ENCODE peak calls at places on chromosomes 7 and 10, in four cellular contexts. One of them, this sample, is unnamed.

GRCh38 chr7:77497079-77497478 is 40.0 kb upstream of the PTPN12 start:
- DNase-seq in heart left ventricle: no peak
- DNase-seq in foreskin keratinocyte: no peak
- DNase-seq in CD4-positive, CD25-positive, alpha-beta regulatory T cell: no peak
- DNase-seq in this sample: no peak

GRCh38 chr10:100744980-100745881 is at the start of gene PAX2:
- DNase-seq in foreskin keratinocyte: no peak
- DNase-seq in heart left ventricle: no peak
- DNase-seq in CD4-positive, CD25-positive, alpha-beta regulatory T cell: no peak
- DNase-seq in this sample: no peak

GRCh38 chr10:70125918-70126590 is 6.6 kb downstream of the AIFM2 start:
- DNase-seq in foreskin keratinocyte: no peak
- DNase-seq in heart left ventricle: no peak
- DNase-seq in CD4-positive, CD25-positive, alpha-beta regulatory T cell: no peak
- DNase-seq in this sample: no peak

GRCh38 chr10:132873395-132873794 is 69.0 kb downstream of the CFAP46 start:
- DNase-seq in heart left ventricle: peak; percentile 7
- DNase-seq in CD4-positive, CD25-positive, alpha-beta regulatory T cell: no peak
- DNase-seq in foreskin keratinocyte: no peak
- DNase-seq in this sample: no peak

GRCh38 chr7:115015619-115016018 is 93.7 kb downstream of the MDFIC start:
- DNase-seq in foreskin keratinocyte: no peak
- DNase-seq in CD4-positive, CD25-positive, alpha-beta regulatory T cell: no peak
- DNase-seq in heart left ventricle: no peak
- DNase-seq in this sample: no peak

GRCh38 chr10:63396123-63396719 is 69.6 kb downstream of the JMJD1C start:
- DNase-seq in heart left ventricle: no peak
- DNase-seq in foreskin keratinocyte: no peak
- DNase-seq in CD4-positive, CD25-positive, alpha-beta regulatory T cell: no peak
- DNase-seq in this sample: no peak

GRCh38 chr10:4514445-4515108 is 311.4 kb upstream of the AKR1E2 start:
- DNase-seq in heart left ventricle: peak; percentile 77
- DNase-seq in CD4-positive, CD25-positive, alpha-beta regulatory T cell: peak; percentile 2
- DNase-seq in foreskin keratinocyte: no peak
- DNase-seq in this sample: no peak

GRCh38 chr7:139602143-139602722 is 78.7 kb downstream of the CLEC2L start:
- DNase-seq in heart left ventricle: no peak
- DNase-seq in CD4-positive, CD25-positive, alpha-beta regulatory T cell: peak; percentile 52
- DNase-seq in foreskin keratinocyte: no peak
- DNase-seq in this sample: no peak

GRCh38 chr7:103879411-103879810 is 110.0 kb downstream of the RELN start:
- DNase-seq in heart left ventricle: no peak
- DNase-seq in CD4-positive, CD25-positive, alpha-beta regulatory T cell: no peak
- DNase-seq in foreskin keratinocyte: no peak
- DNase-seq in this sample: no peak

GRCh38 chr10:33952692-33953360 is 618.4 kb upstream of the NRP1 start:
- DNase-seq in CD4-positive, CD25-positive, alpha-beta regulatory T cell: no peak
- DNase-seq in foreskin keratinocyte: peak; percentile 76
- DNase-seq in heart left ventricle: no peak
- DNase-seq in this sample: no peak

GRCh38 chr7:23928391-23928790 is 218.4 kb downstream of the STK31 start:
- DNase-seq in foreskin keratinocyte: no peak
- DNase-seq in CD4-positive, CD25-positive, alpha-beta regulatory T cell: no peak
- DNase-seq in heart left ventricle: no peak
- DNase-seq in this sample: no peak

GRCh38 chr10:132494831-132495230 is 42.8 kb upstream of the INPP5A start:
- DNase-seq in foreskin keratinocyte: no peak
- DNase-seq in CD4-positive, CD25-positive, alpha-beta regulatory T cell: no peak
- DNase-seq in heart left ventricle: no peak
- DNase-seq in this sample: no peak

GRCh38 chr10:114308470-114309110 is 69.5 kb downstream of the VWA2 start:
- DNase-seq in CD4-positive, CD25-positive, alpha-beta regulatory T cell: no peak
- DNase-seq in foreskin keratinocyte: no peak
- DNase-seq in heart left ventricle: no peak
- DNase-seq in this sample: no peak

GRCh38 chr7:80244206-80244956 is 109.8 kb downstream of the GNAI1 start:
- DNase-seq in heart left ventricle: peak; percentile 18
- DNase-seq in CD4-positive, CD25-positive, alpha-beta regulatory T cell: no peak
- DNase-seq in foreskin keratinocyte: no peak
- DNase-seq in this sample: no peak

GRCh38 chr7:80236696-80237095 is 102.1 kb downstream of the GNAI1 start:
- DNase-seq in CD4-positive, CD25-positive, alpha-beta regulatory T cell: no peak
- DNase-seq in heart left ventricle: no peak
- DNase-seq in foreskin keratinocyte: no peak
- DNase-seq in this sample: no peak

GRCh38 chr7:80243425-80243824 is 108.8 kb downstream of the GNAI1 start:
- DNase-seq in heart left ventricle: no peak
- DNase-seq in foreskin keratinocyte: no peak
- DNase-seq in CD4-positive, CD25-positive, alpha-beta regulatory T cell: no peak
- DNase-seq in this sample: no peak

DNA sequence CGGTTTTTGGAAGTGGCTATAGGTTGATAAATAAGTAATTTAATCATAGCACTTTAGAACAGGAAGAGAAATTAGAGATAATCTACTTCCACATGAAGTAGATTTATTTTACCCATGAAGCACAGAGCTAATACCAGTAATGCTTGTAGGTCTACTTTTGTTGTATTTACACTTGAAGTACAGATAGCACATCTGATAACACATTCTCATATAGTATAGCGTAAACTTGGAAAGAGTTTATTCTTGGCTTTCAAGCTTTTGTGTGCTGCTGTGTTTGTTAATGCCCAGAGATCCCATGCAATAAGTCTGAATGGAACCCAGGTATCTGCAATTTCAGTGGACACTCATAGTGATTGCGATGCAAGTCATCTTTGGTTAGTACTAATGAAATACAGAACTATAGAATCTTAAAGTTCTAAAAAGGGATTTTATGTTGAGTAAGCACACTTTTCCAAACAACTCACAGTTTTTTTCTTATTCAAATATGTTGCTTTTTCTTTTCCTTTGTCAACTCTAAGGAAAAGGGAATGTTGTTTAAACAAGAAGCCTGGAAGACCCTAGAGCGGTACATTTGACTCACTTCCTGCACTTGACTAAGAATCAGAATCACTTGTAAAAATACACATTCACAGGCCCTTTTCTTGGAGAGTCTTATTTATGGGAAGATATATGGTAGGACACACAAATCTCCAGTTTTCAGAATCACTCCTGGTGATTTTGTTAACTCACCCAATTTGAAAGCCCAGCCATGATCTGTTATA is 105.8 kb downstream of the GNAI1 start:
- DNase-seq in CD4-positive, CD25-positive, alpha-beta regulatory T cell: no peak
- DNase-seq in foreskin keratinocyte: no peak
- DNase-seq in heart left ventricle: no peak
- DNase-seq in this sample: no peak
- H3K27ac ChIP-seq in CD4-positive, CD25-positive, alpha-beta regulatory T cell: no peak overlapping the region
- H3K27ac ChIP-seq in foreskin keratinocyte: no peak overlapping the region
- H3K27ac ChIP-seq in heart left ventricle: no peak overlapping the region
- H3K27ac ChIP-seq in this sample: no peak overlapping the region

GRCh38 chr10:30857803-30858202 is 173.9 kb downstream of the ZNF438 start:
- DNase-seq in heart left ventricle: peak; percentile 76
- DNase-seq in CD4-positive, CD25-positive, alpha-beta regulatory T cell: no peak
- DNase-seq in foreskin keratinocyte: no peak
- DNase-seq in this sample: no peak
- H3K4me1 ChIP-seq in heart left ventricle: peaks cover 15% of the 10 kb centered on the region
- H3K4me1 ChIP-seq in CD4-positive, CD25-positive, alpha-beta regulatory T cell: no peaks in the 10 kb centered on the region
- H3K4me1 ChIP-seq in foreskin keratinocyte: peaks cover 4% of the 10 kb centered on the region
- H3K4me1 ChIP-seq in this sample: no peaks in the 10 kb centered on the region

GRCh38 chr7:4693152-4693551 is 11.1 kb downstream of the FOXK1 start:
- DNase-seq in foreskin keratinocyte: no peak
- DNase-seq in CD4-positive, CD25-positive, alpha-beta regulatory T cell: no peak
- DNase-seq in heart left ventricle: no peak
- DNase-seq in this sample: no peak
- H3K27ac ChIP-seq in foreskin keratinocyte: no peak overlapping the region
- H3K27ac ChIP-seq in CD4-positive, CD25-positive, alpha-beta regulatory T cell: no peak overlapping the region
- H3K27ac ChIP-seq in heart left ventricle: peak overlapping the region; percentile 87
- H3K27ac ChIP-seq in this sample: no peak overlapping the region

DNA sequence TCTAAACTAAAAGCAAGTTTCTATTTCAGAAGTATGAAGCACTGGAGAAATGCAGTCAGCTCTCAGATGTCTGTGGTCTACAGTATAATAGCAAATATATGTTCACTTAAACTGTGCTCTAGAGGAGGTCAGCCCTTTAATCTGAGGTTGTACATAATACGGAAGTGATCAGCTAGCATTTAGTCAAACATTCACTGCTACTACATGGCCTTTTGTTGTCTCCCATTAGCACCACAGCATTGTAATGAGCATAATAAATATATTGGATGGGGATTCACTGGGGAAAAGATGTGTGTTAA is 23.4 kb downstream of the NKX2-3 start:
- DNase-seq in foreskin keratinocyte: no peak
- DNase-seq in CD4-positive, CD25-positive, alpha-beta regulatory T cell: no peak
- DNase-seq in heart left ventricle: no peak
- DNase-seq in this sample: no peak
- H3K4me1 ChIP-seq in foreskin keratinocyte: no peaks in the 10 kb centered on the region
- H3K4me1 ChIP-seq in CD4-positive, CD25-positive, alpha-beta regulatory T cell: peaks cover 8% of the 10 kb centered on the region
- H3K4me1 ChIP-seq in heart left ventricle: no peaks in the 10 kb centered on the region
- H3K4me1 ChIP-seq in this sample: no peaks in the 10 kb centered on the region

DNA sequence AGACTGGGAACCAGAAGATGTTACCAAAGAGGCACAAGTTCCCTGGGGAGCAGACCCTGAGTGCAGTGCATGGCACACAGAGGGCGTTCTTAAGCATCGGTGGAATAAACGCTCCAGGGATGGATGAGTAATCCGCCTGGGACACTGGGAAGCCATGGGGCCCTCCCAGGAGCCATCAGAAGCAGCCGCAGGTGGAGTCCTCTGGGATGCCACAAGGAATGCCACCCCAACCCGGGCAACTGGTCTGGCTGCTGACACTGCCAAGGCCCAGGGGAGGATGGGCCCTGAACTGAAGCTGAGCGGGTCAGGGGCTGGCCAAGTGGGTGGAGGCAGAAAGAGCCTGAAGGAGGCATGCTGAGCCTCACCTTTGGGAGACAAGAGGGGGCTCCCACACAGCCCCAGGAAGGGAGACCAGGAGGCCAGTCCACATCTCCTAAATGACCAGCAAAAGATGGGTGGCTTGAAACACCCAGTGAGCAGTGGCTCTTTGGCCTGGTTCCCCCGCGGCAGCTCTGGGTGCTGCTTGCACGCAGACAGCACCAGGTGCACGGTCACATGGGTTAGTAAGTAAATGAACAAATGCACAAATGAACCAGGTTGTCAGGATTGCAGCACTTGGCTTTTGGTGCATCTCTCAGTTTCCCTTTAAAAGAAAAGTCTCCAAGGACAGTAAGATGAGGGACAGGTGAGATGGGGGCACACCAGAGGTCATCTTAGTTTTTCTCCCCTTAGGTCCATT is 141.3 kb upstream of the ZMIZ1 start:
- DNase-seq in heart left ventricle: no peak
- DNase-seq in foreskin keratinocyte: no peak
- DNase-seq in CD4-positive, CD25-positive, alpha-beta regulatory T cell: no peak
- DNase-seq in this sample: no peak
- H3K27ac ChIP-seq in heart left ventricle: no peak overlapping the region
- H3K27ac ChIP-seq in foreskin keratinocyte: no peak overlapping the region
- H3K27ac ChIP-seq in CD4-positive, CD25-positive, alpha-beta regulatory T cell: no peak overlapping the region
- H3K27ac ChIP-seq in this sample: no peak overlapping the region

DNA sequence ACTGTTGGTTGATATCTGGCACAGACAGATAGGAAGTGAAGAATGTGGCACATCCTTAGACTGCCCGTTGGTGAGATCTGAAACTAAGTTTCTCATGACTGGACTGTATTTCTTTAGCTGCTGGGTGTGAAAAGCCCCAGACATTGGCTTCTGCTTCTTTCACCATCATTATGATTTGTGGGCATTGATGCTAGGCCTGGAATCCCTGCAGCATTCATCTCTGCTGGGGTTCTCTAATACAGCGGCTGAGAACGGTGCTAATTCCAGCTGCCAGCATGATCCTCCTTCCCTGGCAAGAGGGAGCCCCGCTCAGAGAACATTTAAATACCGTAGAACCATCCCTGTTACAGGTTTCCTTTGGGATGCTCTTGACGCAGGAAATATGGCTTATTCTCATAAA is 26.2 kb downstream of the RBM20 start:
- DNase-seq in CD4-positive, CD25-positive, alpha-beta regulatory T cell: no peak
- DNase-seq in foreskin keratinocyte: no peak
- DNase-seq in heart left ventricle: no peak
- DNase-seq in this sample: no peak
- H3K4me1 ChIP-seq in CD4-positive, CD25-positive, alpha-beta regulatory T cell: peaks cover 10% of the 10 kb centered on the region
- H3K4me1 ChIP-seq in foreskin keratinocyte: peaks cover 4% of the 10 kb centered on the region
- H3K4me1 ChIP-seq in heart left ventricle: peaks cover 12% of the 10 kb centered on the region
- H3K4me1 ChIP-seq in this sample: no peaks in the 10 kb centered on the region

DNA sequence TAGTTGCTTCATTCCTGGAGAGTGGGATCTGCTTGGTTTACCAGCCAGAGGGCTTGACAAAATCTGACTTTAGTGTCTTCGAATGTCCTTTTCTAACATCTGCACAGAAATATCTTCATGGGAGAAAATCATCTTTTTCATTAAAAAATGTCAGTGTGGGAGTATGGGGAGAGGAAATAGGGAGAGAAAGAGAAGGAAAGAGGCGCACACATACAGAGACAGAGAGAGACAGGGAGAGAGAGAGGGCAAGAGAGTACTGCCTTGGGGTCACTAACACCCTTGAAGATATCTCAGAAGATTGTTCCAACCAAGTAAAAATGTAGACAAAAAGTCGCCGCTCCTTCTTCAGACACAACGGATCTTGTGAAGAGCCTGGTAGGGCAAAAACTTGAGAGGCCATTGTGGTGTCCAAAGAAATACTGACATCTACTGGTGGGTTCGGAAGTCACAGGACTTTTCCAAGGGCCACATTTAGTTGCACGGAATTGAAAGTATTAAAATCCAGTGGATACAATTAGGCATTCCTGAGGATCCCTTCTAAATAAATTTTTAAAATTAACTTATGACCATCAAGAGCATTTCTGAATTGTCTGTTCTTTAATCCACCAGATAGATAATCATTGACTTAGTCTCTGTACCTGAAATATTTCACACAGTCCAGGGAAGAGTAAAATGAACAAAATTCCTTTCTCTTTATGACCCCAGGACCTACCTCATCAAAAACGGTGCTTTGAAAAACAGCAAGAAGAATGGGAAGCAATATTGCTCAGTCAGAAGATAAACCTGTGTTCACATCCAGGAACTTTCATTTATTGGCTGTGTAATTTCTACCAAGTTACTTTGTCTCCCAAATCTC is 29.7 kb downstream of the VIM start:
- DNase-seq in heart left ventricle: peak; percentile 50
- DNase-seq in foreskin keratinocyte: no peak
- DNase-seq in CD4-positive, CD25-positive, alpha-beta regulatory T cell: peak; percentile 79
- DNase-seq in this sample: peak; percentile 12
- H3K27ac ChIP-seq in heart left ventricle: no peak overlapping the region
- H3K27ac ChIP-seq in foreskin keratinocyte: no peak overlapping the region
- H3K27ac ChIP-seq in CD4-positive, CD25-positive, alpha-beta regulatory T cell: no peak overlapping the region
- H3K27ac ChIP-seq in this sample: no peak overlapping the region

This sample was measured in CD8-positive, alpha-beta memory T cell.